ENCODE peak calls at places on chromosomes 5 and 9, in nine cellular contexts. N is body of pancreas; A is CD8-positive, alpha-beta T cell; T is A549; B is cardiac muscle cell; S is lower lobe of right lung; F is keratinocyte; P is heart left ventricle; Q is HCT116. O is an unnamed sample. For H3K4me1, the result is how much of the 10 kb centered on the place peaks cover.

GRCh38 chr9:88993871-88994819 is 2.9 kb downstream of the S1PR3 start:
- DNase-seq in N (no peak), Q (no peak), S (no peak), B (no peak), P (no peak), T (no peak), A (peak), F (no peak), O (no peak)

GRCh38 chr9:116365056-116365471 is 211.5 kb downstream of the PAPPA start:
- DNase-seq in A (no peak), Q (no peak), P (peak), S (no peak), N (peak), T (no peak), B (no peak), F (no peak), O (peak)

GRCh38 chr5:55226934-55227737 is at the start of gene MCIDAS:
- DNase-seq in F (no peak), T (peak), A (peak), B (peak), N (peak), P (no peak), S (peak), Q (peak), O (peak)

GRCh38 chr5:92944337-92944736 is 636.7 kb downstream of the NR2F1-AS1 start:
- DNase-seq in S (no peak), B (no peak), P (no peak), T (no peak), A (no peak), F (no peak), Q (no peak), N (no peak), O (no peak)

GRCh38 chr9:87160148-87161107 is 213.1 kb upstream of the GAS1 start:
- DNase-seq in Q (no peak), N (no peak), P (peak), A (no peak), F (no peak), T (no peak), B (no peak), S (no peak), O (no peak)

GRCh38 chr9:124792976-124793594 is 16.2 kb downstream of the OLFML2A start:
- DNase-seq in S (no peak), N (peak), Q (no peak), B (no peak), T (no peak), F (no peak), A (no peak), P (no peak), O (no peak)

GRCh38 chr5:151095341-151096000 is 14.6 kb upstream of the TNIP1 start:
- DNase-seq in T (no peak), S (no peak), B (no peak), A (no peak), P (peak), Q (no peak), N (peak), F (no peak), O (peak)

GRCh38 chr9:35749515-35750255 is 598 bp downstream of the RGP1 start:
- DNase-seq in Q (no peak), N (peak), T (no peak), F (no peak), A (no peak), P (peak), B (peak), S (peak), O (peak)

GRCh38 chr5:141945511-141946024 is 12.4 kb downstream of the PCDH12 start:
- DNase-seq in A (no peak), S (no peak), T (no peak), P (no peak), N (no peak), F (no peak), B (no peak), Q (no peak), O (no peak)

GRCh38 chr5:171720086-171720485 is 65.5 kb upstream of the SMIM23 start:
- DNase-seq in S (no peak), N (no peak), Q (no peak), T (no peak), B (no peak), P (no peak), F (no peak), A (no peak), O (no peak)

GRCh38 chr9:131239307-131239975 is 36.9 kb downstream of the FAM78A start:
- DNase-seq in F (no peak), P (no peak), S (no peak), N (no peak), B (no peak), Q (no peak), A (no peak), T (no peak), O (no peak)

GRCh38 chr5:109451161-109451560 is 41.4 kb upstream of the PJA2 start:
- DNase-seq in S (no peak), T (no peak), F (no peak), A (no peak), P (no peak), B (no peak), N (peak), Q (no peak), O (no peak)

GRCh38 chr9:111298831-111299603 is 31.0 kb downstream of the OR2K2 start:
- DNase-seq in Q (peak), P (peak), A (no peak), T (peak), F (no peak), B (peak), S (no peak), N (peak), O (no peak)

GRCh38 chr9:134966270-134966669 is 48.6 kb upstream of the FCN1 start:
- DNase-seq in P (no peak), F (no peak), S (peak), Q (no peak), B (no peak), T (no peak), N (no peak), A (no peak), O (no peak)

GRCh38 chr5:73135429-73136276 is 15.3 kb downstream of the TMEM171 start:
- DNase-seq in Q (peak), T (peak), F (no peak), A (no peak), B (peak), P (no peak), S (no peak), N (no peak), O (no peak)

GRCh38 chr5:90161399-90161798 is 248.2 kb downstream of the CETN3 start:
- DNase-seq in S (peak), T (no peak), A (no peak), P (peak), N (peak), Q (peak), F (no peak), B (peak), O (peak)

GRCh38 chr9:33165263-33166151 is 1.6 kb downstream of the B4GALT1 start:
- DNase-seq in N (peak), F (no peak), P (no peak), A (peak), B (peak), S (no peak), Q (no peak), T (peak), O (no peak)

GRCh38 chr5:55306641-55307382 is 682 bp downstream of the DHX29 start:
- DNase-seq in A (no peak), T (peak), P (no peak), Q (no peak), B (peak), F (no peak), S (no peak), N (no peak), O (no peak)

GRCh38 chr5:69484891-69485290 is 7.7 kb upstream of the OCLN start:
- DNase-seq in A (no peak), S (no peak), F (no peak), N (no peak), B (no peak), Q (no peak), P (no peak), T (no peak), O (no peak)

GRCh38 chr9:105967798-105968197 is 273.5 kb downstream of the TMEM38B start:
- DNase-seq in S (no peak), Q (no peak), B (no peak), T (no peak), P (no peak), A (no peak), F (no peak), N (no peak), O (no peak)

GRCh38 chr9:34072868-34073590 is 24.3 kb upstream of the UBAP2 start:
- DNase-seq in T (peak), B (no peak), N (peak), A (no peak), F (no peak), P (no peak), Q (no peak), S (no peak), O (peak)

GRCh38 chr5:142078706-142079105 is 29.9 kb upstream of the NDFIP1 start:
- DNase-seq in F (no peak), B (no peak), T (no peak), P (no peak), S (no peak), A (no peak), N (no peak), Q (no peak), O (no peak)

GRCh38 chr5:33994845-33995244 is 10.4 kb upstream of the SLC45A2 start:
- DNase-seq in S (no peak), A (no peak), T (no peak), B (no peak), F (no peak), P (no peak), N (no peak), Q (no peak), O (no peak)

GRCh38 chr9:119318371-119318770 is 50.9 kb downstream of the BRINP1 start:
- DNase-seq in T (no peak), B (peak), P (no peak), F (no peak), Q (no peak), N (no peak), S (no peak), A (no peak), O (no peak)

GRCh38 chr9:19430201-19430760 is 21.5 kb downstream of the ACER2 start:
- DNase-seq in P (no peak), N (no peak), F (no peak), T (no peak), S (no peak), Q (no peak), A (no peak), B (no peak), O (no peak)

GRCh38 chr9:136311433-136312375 is 7.8 kb upstream of the CCDC187 start:
- DNase-seq in P (no peak), A (no peak), N (no peak), T (no peak), B (no peak), F (no peak), Q (peak), S (no peak), O (peak)

GRCh38 chr9:136314056-136314416 is 10.1 kb upstream of the CCDC187 start:
- DNase-seq in A (no peak), P (no peak), B (no peak), T (no peak), Q (no peak), N (no peak), F (no peak), S (no peak), O (no peak)

GRCh38 chr9:136314944-136315343 is 11.1 kb upstream of the CCDC187 start:
- DNase-seq in T (no peak), P (no peak), B (no peak), S (no peak), F (no peak), Q (no peak), A (no peak), N (no peak), O (no peak)

GRCh38 chr9:136312436-136312835 is 8.5 kb upstream of the CCDC187 start:
- DNase-seq in A (peak), Q (no peak), T (peak), S (no peak), B (peak), F (no peak), N (peak), P (no peak), O (no peak)

DNA sequence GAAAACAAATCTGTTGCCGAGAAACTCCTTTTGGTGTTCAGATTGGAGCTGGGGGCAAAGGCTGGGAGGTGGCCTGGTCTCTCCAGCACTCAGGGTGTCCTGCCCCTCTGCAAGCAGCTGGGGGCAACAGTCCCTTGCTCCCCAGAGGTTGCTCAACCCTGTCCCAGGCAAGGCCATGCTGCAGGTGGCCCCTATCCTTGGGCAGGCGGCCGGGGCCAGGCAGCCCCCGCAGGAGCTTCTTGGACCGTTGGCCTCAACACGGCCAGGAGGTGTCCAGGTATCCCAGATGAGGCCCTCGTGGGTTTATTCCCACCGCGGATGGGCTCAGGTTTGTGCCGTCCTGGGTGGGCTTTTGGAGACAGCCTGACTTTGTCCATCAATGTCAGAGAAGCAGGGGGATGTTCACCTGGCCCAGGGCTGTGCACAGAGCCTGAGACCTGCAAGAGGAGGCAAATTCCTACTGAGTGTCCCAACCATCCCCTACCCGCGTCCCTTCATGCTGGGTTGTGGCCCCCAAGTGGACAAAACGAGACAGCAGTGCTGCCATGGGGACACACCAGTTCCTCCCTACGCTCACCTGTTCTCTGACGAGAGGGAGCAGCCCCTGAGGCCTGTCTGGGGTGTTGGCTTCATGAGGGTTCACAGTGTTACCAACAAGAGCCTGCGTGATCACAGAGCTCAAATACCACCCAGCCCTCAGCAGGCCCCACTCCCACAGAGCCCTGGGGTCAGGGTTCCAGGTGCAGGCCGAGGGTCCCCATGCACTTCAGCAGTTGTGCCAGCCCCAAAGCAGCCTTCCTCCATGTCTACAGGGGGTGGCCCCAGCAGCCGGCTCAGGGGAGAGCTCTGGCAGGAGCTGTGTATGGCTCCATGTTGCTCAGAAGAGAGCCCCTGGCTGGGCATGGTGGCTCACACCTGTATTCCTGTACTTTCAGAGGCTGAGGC is 9.5 kb upstream of the CCDC187 start:
- DNase-seq in S (no peak), T (no peak), F (no peak), P (no peak), Q (no peak), N (no peak), A (no peak), B (no peak), O (no peak)
- TF ChIP-seq CTCF in S (no peak), T (no peak), F (no peak), P (no peak), Q (no peak), N (no peak), A (no peak), B (no peak), O (no peak)

GRCh38 chr5:23084815-23085214 is 231.7 kb upstream of the CDH12 start:
- DNase-seq in Q (no peak), S (no peak), B (no peak), T (no peak), P (no peak), A (no peak), F (no peak), N (no peak), O (no peak)

GRCh38 chr5:23089316-23089715 is 236.2 kb upstream of the CDH12 start:
- DNase-seq in Q (no peak), B (no peak), A (no peak), T (no peak), S (no peak), F (no peak), P (no peak), N (no peak), O (no peak)
- H3K4me1 ChIP-seq in Q (under half), B (under half), A (under half), T (under half), S (under half), F (under half), P (under half), N (under half), O (under half)

GRCh38 chr5:80935811-80936385 is 24.3 kb upstream of the RASGRF2 start:
- DNase-seq in N (no peak), S (no peak), T (no peak), B (no peak), A (no peak), F (no peak), Q (no peak), P (no peak), O (no peak)
- TF ChIP-seq CTCF in N (no peak), S (no peak), T (no peak), B (no peak), A (no peak), F (peak), Q (peak), P (peak), O (no peak)

DNA sequence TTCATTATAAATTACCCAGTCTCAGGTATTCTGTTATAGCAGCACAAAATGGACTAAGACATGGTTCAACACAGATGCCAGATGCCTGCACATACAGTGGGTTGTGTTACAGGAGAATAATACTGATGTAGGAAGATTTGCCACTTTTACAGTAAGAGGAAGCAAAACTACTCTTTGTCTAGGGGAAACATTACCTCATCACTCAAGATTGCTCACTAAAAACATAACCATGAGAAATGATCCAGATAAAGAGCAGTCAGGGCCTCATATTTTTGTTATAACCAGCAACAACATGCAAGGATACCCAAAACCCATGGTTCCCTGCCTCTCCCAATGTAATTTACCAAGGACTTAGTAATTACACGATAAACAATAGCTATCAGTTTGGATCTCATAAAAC is 28.0 kb downstream of the DPYSL3 start:
- DNase-seq in A (no peak), T (no peak), S (no peak), Q (no peak), B (no peak), N (no peak), F (no peak), P (no peak), O (no peak)
- H3K4me1 ChIP-seq in A (under half), T (under half), S (under half), Q (under half), B (under half), N (under half), F (under half), P (under half), O (under half)

GRCh38 chr5:31755299-31756053 is 116.5 kb downstream of the PDZD2 start:
- DNase-seq in B (no peak), P (no peak), F (no peak), T (no peak), Q (no peak), N (no peak), A (no peak), S (no peak), O (no peak)

GRCh38 chr5:31750215-31750614 is 111.3 kb downstream of the PDZD2 start:
- DNase-seq in Q (no peak), A (no peak), B (no peak), F (no peak), P (no peak), T (no peak), S (no peak), N (peak), O (no peak)

GRCh38 chr5:31757813-31758212 is 118.9 kb downstream of the PDZD2 start:
- DNase-seq in N (no peak), B (no peak), S (no peak), F (no peak), A (no peak), P (no peak), Q (no peak), T (no peak), O (no peak)

GRCh38 chr5:31751620-31752019 is 112.7 kb downstream of the PDZD2 start:
- DNase-seq in N (no peak), T (no peak), P (no peak), A (no peak), S (no peak), Q (no peak), B (no peak), F (no peak), O (no peak)

DNA sequence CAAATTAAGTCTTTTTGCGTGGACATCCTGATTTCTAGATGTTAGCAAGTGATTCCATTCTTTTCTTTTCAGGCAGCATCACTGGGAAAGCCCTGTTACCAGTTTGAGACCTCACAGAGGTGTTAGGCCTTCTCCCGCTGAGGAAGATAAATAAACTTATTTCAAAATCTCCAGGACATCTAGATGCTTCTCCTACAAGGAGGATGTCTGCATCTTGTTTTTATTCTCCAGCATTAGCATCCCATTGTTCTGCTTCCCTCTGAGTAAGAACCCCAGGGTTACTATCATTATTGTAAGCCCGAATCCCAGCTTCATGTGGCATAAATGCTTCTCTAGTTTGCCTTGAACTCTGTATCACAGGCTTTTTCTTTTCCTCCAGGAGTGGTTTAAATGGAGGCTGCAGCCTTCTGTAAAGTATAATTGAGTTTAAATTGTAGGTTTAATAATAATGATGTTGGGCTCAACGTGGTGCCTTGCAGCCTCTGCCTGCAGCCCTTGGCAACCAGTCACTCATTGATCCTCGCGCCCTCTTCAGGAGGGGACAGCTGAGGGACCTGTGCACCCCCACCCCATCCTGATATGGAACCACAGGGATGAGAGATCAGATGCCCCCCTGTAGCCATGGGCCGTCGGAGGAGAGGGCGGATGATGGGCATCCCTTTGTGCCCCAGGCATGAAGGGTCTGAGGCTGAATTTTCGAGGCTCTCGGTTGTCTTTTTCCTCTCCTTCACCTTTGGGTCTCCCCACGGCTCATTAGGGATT is 115.0 kb downstream of the PDZD2 start:
- DNase-seq in S (no peak), Q (no peak), A (no peak), B (no peak), P (no peak), N (no peak), F (no peak), T (no peak), O (no peak)
- TF ChIP-seq CTCF in S (no peak), Q (no peak), A (no peak), B (no peak), P (no peak), N (no peak), F (no peak), T (no peak), O (no peak)

DNA sequence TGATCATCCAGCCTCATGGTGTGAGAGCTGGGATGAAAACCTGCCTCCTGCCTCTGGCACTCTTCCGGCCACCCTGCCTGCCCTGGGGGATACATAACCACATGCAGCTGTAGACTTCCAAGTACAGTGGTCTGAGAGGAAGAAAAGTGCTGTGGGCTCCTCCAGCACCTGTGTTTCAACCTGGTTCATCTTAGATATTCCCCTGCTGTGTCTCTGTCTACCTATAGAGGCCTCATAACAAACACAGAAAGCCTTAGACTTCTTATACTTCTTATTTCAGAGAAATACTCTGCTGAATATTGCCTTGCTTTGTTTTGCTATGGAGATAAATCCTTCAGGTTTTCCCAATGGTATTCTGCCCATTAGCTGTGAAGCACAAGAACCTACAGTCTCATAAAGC is 19.6 kb upstream of the TNFAIP8 start:
- DNase-seq in S (no peak), P (no peak), N (no peak), F (no peak), T (no peak), B (no peak), Q (no peak), A (no peak), O (no peak)
- H3K4me1 ChIP-seq in S (under half), P (under half), N (under half), F (under half), T (under half), B (under half), Q (under half), A (half or more), O (under half)

O was measured in mucosa of descending colon.